ENCODE peak calls at places on chromosome 6, in four cellular contexts. N is GM23248, A is neuronal stem cell, Y is mammary epithelial cell. I is an unnamed sample.

GRCh38 chr6:57075092-57075491 is 14.9 kb upstream of the ZNF451 start:
- DNase-seq in Y (no peak), N (no peak), A (no peak), I (no peak)

GRCh38 chr6:104597541-104598050 is 262.1 kb downstream of the HACE1 start:
- DNase-seq in Y (no peak), A (no peak), N (peak), I (no peak)

GRCh38 chr6:85726206-85726605 is 83.5 kb upstream of the SYNCRIP start:
- DNase-seq in A (peak), Y (no peak), N (no peak), I (no peak)

GRCh38 chr6:167079853-167080297 is 43.0 kb upstream of the CCR6 start:
- DNase-seq in Y (no peak), A (no peak), N (no peak), I (no peak)

GRCh38 chr6:129748212-129748900 is 38.4 kb upstream of the ARHGAP18 start:
- DNase-seq in N (peak), Y (peak), A (no peak), I (peak)

GRCh38 chr6:161152904-161153662 is 120.8 kb downstream of the AGPAT4 start:
- DNase-seq in A (no peak), Y (no peak), N (peak), I (no peak)

GRCh38 chr6:39365281-39366074 is 43.0 kb upstream of the KCNK16 start:
- DNase-seq in Y (peak), A (no peak), N (peak), I (no peak)

GRCh38 chr6:138622967-138623366 is 123.7 kb upstream of the NHSL1 start:
- DNase-seq in Y (peak), N (no peak), A (no peak), I (no peak)

GRCh38 chr6:100657678-100658330 is 193.1 kb upstream of the SIM1 start:
- DNase-seq in Y (no peak), A (no peak), N (peak), I (no peak)

GRCh38 chr6:122610690-122611455 is 668 bp downstream of the PKIB start:
- DNase-seq in A (peak), Y (peak), N (peak), I (peak)

GRCh38 chr6:85111481-85112001 is 338.3 kb upstream of the NT5E start:
- DNase-seq in N (peak), Y (no peak), A (peak), I (no peak)

GRCh38 chr6:155187096-155187495 is 76.7 kb upstream of the CLDN20 start:
- DNase-seq in Y (no peak), A (no peak), N (peak), I (no peak)

GRCh38 chr6:105326838-105327745 is 75.8 kb downstream of the PREP start:
- DNase-seq in N (peak), Y (peak), A (no peak), I (no peak)

GRCh38 chr6:105272783-105273182 is 93.0 kb upstream of the POPDC3 start:
- DNase-seq in A (no peak), Y (no peak), N (peak), I (peak)

GRCh38 chr6:105920071-105920470 is 166.1 kb upstream of the PRDM1 start:
- DNase-seq in Y (peak), A (no peak), N (no peak), I (no peak)

GRCh38 chr6:21887301-21888185 is 294.0 kb downstream of the SOX4 start:
- DNase-seq in N (no peak), A (no peak), Y (no peak), I (peak)

GRCh38 chr6:20826378-20826777 is 292.1 kb downstream of the CDKAL1 start:
- DNase-seq in N (peak), Y (peak), A (no peak), I (no peak)

GRCh38 chr6:148617522-148617921 is 129.3 kb upstream of the UST start:
- DNase-seq in N (peak), A (no peak), Y (no peak), I (no peak)

GRCh38 chr6:3911614-3912336 is 62.6 kb downstream of the FAM50B start:
- DNase-seq in N (peak), Y (peak), A (no peak), I (peak)

GRCh38 chr6:39056191-39056590 is 7.6 kb downstream of the GLP1R start:
- DNase-seq in A (no peak), N (no peak), Y (no peak), I (no peak)

GRCh38 chr6:142735182-142735581 is 209.8 kb downstream of the HIVEP2 start:
- DNase-seq in Y (no peak), A (no peak), N (no peak), I (no peak)

GRCh38 chr6:38185244-38185643 is 365.7 kb downstream of the ZFAND3 start:
- DNase-seq in Y (no peak), A (no peak), N (no peak), I (no peak)

GRCh38 chr6:130364224-130364780 is 1.5 kb upstream of the TMEM200A start:
- DNase-seq in Y (no peak), A (no peak), N (no peak), I (no peak)

GRCh38 chr6:1384549-1385128 is 4.7 kb upstream of the FOXF2 start:
- DNase-seq in N (no peak), A (peak), Y (no peak), I (no peak)

GRCh38 chr6:106279179-106279578 is 46.4 kb downstream of the ATG5 start:
- DNase-seq in A (no peak), Y (peak), N (peak), I (no peak)

GRCh38 chr6:1890071-1890470 is 280.4 kb downstream of the FOXC1 start:
- DNase-seq in A (no peak), Y (peak), N (no peak), I (no peak)

GRCh38 chr6:44064089-44064947 is 62.9 kb downstream of the MRPL14 start:
- DNase-seq in Y (peak), N (peak), A (no peak), I (peak)
- H3K4me2 ChIP-seq in Y (no peak), N (peak), A (no peak), I (peak)

DNA sequence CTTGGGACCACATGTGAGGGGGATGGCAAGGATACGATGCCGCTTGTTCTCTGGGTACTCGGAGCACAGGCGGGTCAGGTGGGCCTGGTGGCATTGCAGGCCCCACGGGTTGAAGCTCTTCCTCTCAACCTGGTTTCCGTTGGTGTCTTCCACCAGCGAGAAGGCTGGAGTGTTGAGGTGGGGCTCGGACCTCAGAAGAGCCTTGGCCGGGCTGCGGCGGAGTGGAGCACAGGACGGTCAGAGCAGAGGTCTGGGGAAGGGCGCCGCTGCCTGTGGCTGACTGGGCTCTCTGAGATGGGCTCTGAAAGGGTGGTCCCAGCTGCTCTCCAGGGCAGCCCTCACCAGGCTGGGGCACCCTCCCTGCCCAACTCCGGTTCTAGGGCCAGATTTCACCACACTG is 15.2 kb upstream of the UQCC2 start:
- DNase-seq in N (no peak), A (no peak), Y (no peak), I (no peak)
- H3K4me2 ChIP-seq in N (no peak), A (no peak), Y (no peak), I (no peak)

GRCh38 chr6:6878921-6879585 is 228.7 kb upstream of the RREB1 start:
- DNase-seq in Y (peak), A (no peak), N (no peak), I (no peak)
- H3K4me2 ChIP-seq in Y (no peak), A (no peak), N (peak), I (no peak)

DNA sequence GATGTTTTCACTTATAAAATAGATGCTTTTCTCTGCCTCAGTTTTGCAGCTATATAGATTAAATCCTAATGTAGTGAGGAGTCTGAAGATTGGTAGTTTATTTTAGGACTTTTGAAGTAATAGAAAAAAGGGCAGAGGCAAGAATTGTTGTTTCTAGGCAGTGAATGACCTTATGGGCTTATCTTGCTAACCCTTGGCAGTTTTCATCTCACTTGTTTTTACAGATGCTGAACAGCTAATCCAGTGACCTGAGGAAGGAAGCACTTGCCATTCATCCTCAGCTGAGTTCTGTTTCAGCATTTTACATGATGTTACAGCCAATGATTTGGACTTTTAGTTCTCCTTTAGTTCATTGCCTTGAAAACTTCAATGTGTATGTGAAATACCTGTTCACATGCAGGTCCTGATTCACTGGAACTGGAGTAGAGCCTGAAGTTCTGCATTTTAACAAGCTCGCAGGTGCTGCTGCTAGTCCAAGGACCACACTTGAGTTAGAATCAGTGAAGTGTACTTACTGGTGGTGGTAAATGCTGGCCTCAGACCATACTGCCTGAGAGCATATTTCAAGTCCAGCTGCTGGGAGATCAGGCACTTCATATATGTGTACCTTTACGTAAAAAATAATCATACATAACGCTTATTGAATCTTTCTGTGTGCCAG is 86.9 kb downstream of the TULP4 start:
- DNase-seq in N (no peak), Y (no peak), A (no peak), I (no peak)
- H3K4me2 ChIP-seq in N (no peak), Y (no peak), A (no peak), I (no peak)

GRCh38 chr6:14717307-14717706 is 528.6 kb upstream of the JARID2 start:
- DNase-seq in A (no peak), Y (no peak), N (no peak), I (no peak)

GRCh38 chr6:14713561-14713960 is 532.3 kb upstream of the JARID2 start:
- DNase-seq in Y (no peak), N (peak), A (no peak), I (no peak)

GRCh38 chr6:14719273-14719672 is 526.6 kb upstream of the JARID2 start:
- DNase-seq in Y (no peak), A (no peak), N (no peak), I (no peak)

GRCh38 chr6:14713966-14714631 is 531.8 kb upstream of the JARID2 start:
- DNase-seq in A (no peak), N (no peak), Y (no peak), I (no peak)

GRCh38 chr6:14716499-14717146 is 529.2 kb upstream of the JARID2 start:
- DNase-seq in Y (peak), N (no peak), A (no peak), I (no peak)
- H3K4me2 ChIP-seq in Y (peak), N (no peak), A (no peak), I (no peak)

GRCh38 chr6:17984822-17985660 is 2.4 kb downstream of the KIF13A start:
- DNase-seq in Y (peak), A (no peak), N (peak), I (no peak)
- H3K4me2 ChIP-seq in Y (peak), A (no peak), N (peak), I (peak)

GRCh38 chr6:166026586-166027126 is 141.0 kb downstream of the TBXT start:
- DNase-seq in N (no peak), Y (no peak), A (no peak), I (no peak)

GRCh38 chr6:166031275-166031674 is 136.4 kb downstream of the TBXT start:
- DNase-seq in N (no peak), A (no peak), Y (no peak), I (no peak)

GRCh38 chr6:166027761-166028160 is 139.9 kb downstream of the TBXT start:
- DNase-seq in Y (no peak), N (peak), A (no peak), I (no peak)

GRCh38 chr6:166032366-166033171 is 135.1 kb downstream of the TBXT start:
- DNase-seq in A (no peak), Y (no peak), N (peak), I (no peak)

GRCh38 chr6:166029506-166029905 is 138.1 kb downstream of the TBXT start:
- DNase-seq in N (peak), Y (no peak), A (no peak), I (no peak)
- H3K4me2 ChIP-seq in N (peak), Y (no peak), A (no peak), I (no peak)

GRCh38 chr6:159976844-159977241 is 8.0 kb downstream of the IGF2R start:
- DNase-seq in A (no peak), N (no peak), Y (no peak), I (no peak)
- H3K4me2 ChIP-seq in A (no peak), N (no peak), Y (no peak), I (no peak)

DNA sequence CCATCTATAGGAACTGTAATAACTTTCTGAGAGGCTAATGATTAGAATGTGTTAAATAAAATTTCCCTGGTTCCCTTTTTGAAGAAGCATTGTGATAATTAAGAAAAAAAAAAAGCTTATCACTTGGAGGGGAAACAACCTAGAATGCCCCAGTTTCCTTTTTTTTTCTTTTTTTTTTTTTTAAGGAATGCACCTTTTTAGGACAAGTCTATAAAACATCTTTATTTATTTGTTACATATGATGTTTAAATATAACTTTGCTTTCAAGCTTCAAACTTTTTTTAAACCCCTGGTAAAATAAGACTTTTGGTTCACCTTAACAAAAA is 7.3 kb upstream of the MRPS10 start:
- DNase-seq in A (no peak), N (no peak), Y (no peak), I (no peak)
- H3K4me2 ChIP-seq in A (no peak), N (peak), Y (peak), I (no peak)

GRCh38 chr6:70982747-70983146 is 25.9 kb upstream of the B3GAT2 start:
- DNase-seq in Y (no peak), A (no peak), N (no peak), I (no peak)
- H3K4me2 ChIP-seq in Y (no peak), A (no peak), N (no peak), I (no peak)

I was measured in HepG2.